ENCODE peak calls at places on chromosomes 1 and 21, in eight cellular contexts. J is T-helper 2 cell; N is kidney tubule cell; L is body of pancreas; F is left lung; B is HFFc6; Y is activated CD4-positive, alpha-beta T cell treated with anti-CD3 and anti-CD28 coated beads, Interleukin-2, amount 50 U/mL, for 24 hours; M is naive thymus-derived CD4-positive, alpha-beta T cell. W is an unnamed sample.

GRCh38 chr1:202781180-202781579 is 27.0 kb downstream of the KDM5B start:
- DNase-seq in F (no peak), L (no peak), Y (no peak), N (no peak), J (no peak), M (no peak), B (no peak), W (no peak)

GRCh38 chr21:34844924-34845238 is 176.1 kb downstream of the CLIC6 start:
- DNase-seq in L (no peak), Y (no peak), B (no peak), J (no peak), N (no peak), M (no peak), F (no peak), W (no peak)

GRCh38 chr1:37814257-37814656 is 6.2 kb upstream of the YRDC start:
- DNase-seq in J (no peak), M (no peak), F (no peak), Y (no peak), L (no peak), B (no peak), N (no peak), W (no peak)

GRCh38 chr1:171265686-171266085 is 17.4 kb downstream of the FMO1 start:
- DNase-seq in L (no peak), N (no peak), J (no peak), F (no peak), Y (no peak), M (no peak), B (no peak), W (no peak)

GRCh38 chr1:183989078-183989577 is 48.4 kb downstream of the COLGALT2 start:
- DNase-seq in Y (no peak), J (no peak), L (no peak), B (peak), M (no peak), N (peak), F (no peak), W (peak)

GRCh38 chr1:17995480-17995879 is 112.1 kb upstream of the IGSF21 start:
- DNase-seq in M (no peak), J (no peak), Y (no peak), B (no peak), F (no peak), N (no peak), L (no peak), W (no peak)

GRCh38 chr1:24438423-24438901 is 22.9 kb downstream of the NIPAL3 start:
- DNase-seq in L (no peak), Y (no peak), J (no peak), M (no peak), B (no peak), N (no peak), F (no peak), W (no peak)

GRCh38 chr1:179798213-179798863 is 55.2 kb downstream of the FAM163A start:
- DNase-seq in L (no peak), F (no peak), N (no peak), J (no peak), M (no peak), B (no peak), Y (no peak), W (no peak)

GRCh38 chr1:199724049-199724448 is 303.5 kb upstream of the NR5A2 start:
- DNase-seq in J (no peak), M (no peak), F (no peak), Y (no peak), L (no peak), N (no peak), B (no peak), W (no peak)

GRCh38 chr1:177174921-177175634 is 4.3 kb downstream of the BRINP2 start:
- DNase-seq in F (no peak), N (no peak), M (no peak), L (no peak), Y (no peak), B (no peak), J (no peak), W (no peak)

GRCh38 chr1:30284226-30284625 is 439.2 kb downstream of the MATN1 start:
- DNase-seq in L (no peak), J (no peak), N (no peak), F (no peak), Y (no peak), M (no peak), B (no peak), W (no peak)

GRCh38 chr1:3082051-3082450 is 13.0 kb downstream of the PRDM16 start:
- DNase-seq in N (no peak), B (no peak), M (no peak), J (no peak), Y (no peak), F (peak), L (no peak), W (no peak)

GRCh38 chr1:176515310-176515709 is 52.3 kb downstream of the PAPPA2 start:
- DNase-seq in B (peak), N (peak), J (no peak), F (no peak), L (no peak), Y (no peak), M (no peak), W (no peak)

GRCh38 chr1:65264197-65264929 is 45.0 kb upstream of the DNAJC6 start:
- DNase-seq in B (peak), L (no peak), J (no peak), F (no peak), M (no peak), N (peak), Y (no peak), W (no peak)

GRCh38 chr1:150575518-150576366 is 3.7 kb downstream of the MCL1 start:
- DNase-seq in J (no peak), Y (no peak), N (peak), M (no peak), L (no peak), B (no peak), F (no peak), W (no peak)

W was measured in stimulated activated CD4-positive, alpha-beta T cell treated with anti-CD3 and anti-CD28 coated beads, Interleukin-2, amount 100 ng/mL, for 24 hours.